ENCODE peak calls at places on chromosomes 4 and X, in ten cellular contexts. G is breast epithelium, X is spleen, T is esophagus squamous epithelium, V is tibial nerve, C is H9, M is right atrium auricular region, A is kidney, E is right lobe of liver, R is testis. N is an unnamed sample. For H3K9me3, the result is how much of the 10 kb centered on the place peaks cover.

GRCh38 chr4:94523617-94524016 is 71.9 kb downstream of the PDLIM5 start:
- DNase-seq in G (no peak), X (no peak), T (no peak), V (no peak), C (no peak), M (no peak), A (no peak), E (no peak), R (no peak), N (no peak)

GRCh38 chr4:133270021-133270570 is 121.0 kb downstream of the PCDH10 start:
- DNase-seq in G (no peak), X (no peak), T (no peak), V (no peak), C (no peak), M (no peak), A (no peak), E (no peak), R (no peak), N (no peak)

GRCh38 chr4:155972098-155972497 is 18.4 kb upstream of the CTSO start:
- DNase-seq in G (no peak), X (no peak), T (no peak), V (peak), C (peak), M (no peak), A (no peak), E (no peak), R (no peak), N (no peak)

GRCh38 chr4:183175631-183176232 is 76.7 kb downstream of the WWC2 start:
- DNase-seq in G (no peak), X (no peak), T (no peak), V (no peak), C (no peak), M (no peak), A (no peak), E (no peak), R (no peak), N (peak)

GRCh38 chr4:108171541-108172230 is 3.0 kb upstream of the LEF1 start:
- DNase-seq in G (no peak), X (peak), T (no peak), V (no peak), C (peak), M (no peak), A (no peak), E (no peak), R (peak), N (no peak)

GRCh38 chr4:1247811-1248261 is 1.1 kb downstream of the CTBP1 start:
- DNase-seq in G (no peak), X (no peak), T (no peak), V (no peak), C (peak), M (peak), A (peak), E (no peak), R (no peak), N (no peak)

GRCh38 chr4:132982151-132982550 is 166.9 kb upstream of the PCDH10 start:
- DNase-seq in G (no peak), X (no peak), T (no peak), V (no peak), C (no peak), M (no peak), A (no peak), E (no peak), R (no peak), N (no peak)

GRCh38 chr4:86582453-86582852 is 11.7 kb upstream of the PTPN13 start:
- DNase-seq in G (no peak), X (no peak), T (no peak), V (no peak), C (no peak), M (no peak), A (no peak), E (no peak), R (no peak), N (no peak)

GRCh38 chr4:76087007-76087769 is 12.7 kb downstream of the ART3 start:
- DNase-seq in G (peak), X (no peak), T (no peak), V (peak), C (peak), M (no peak), A (peak), E (peak), R (peak), N (peak)

GRCh38 chrX:101803451-101803850 is 128.4 kb downstream of the ZMAT1 start:
- DNase-seq in G (no peak), X (no peak), T (no peak), V (peak), C (no peak), M (no peak), A (no peak), E (no peak), R (no peak), N (no peak)

GRCh38 chr4:159484861-159485260 is 382.0 kb downstream of the RAPGEF2 start:
- DNase-seq in G (no peak), X (no peak), T (no peak), V (no peak), C (no peak), M (no peak), A (no peak), E (no peak), R (no peak), N (no peak)

GRCh38 chr4:159483110-159483509 is 380.2 kb downstream of the RAPGEF2 start:
- DNase-seq in G (no peak), X (no peak), T (no peak), V (no peak), C (no peak), M (no peak), A (no peak), E (no peak), R (no peak), N (no peak)

GRCh38 chr4:159481936-159482335 is 379.1 kb downstream of the RAPGEF2 start:
- DNase-seq in G (no peak), X (no peak), T (no peak), V (no peak), C (no peak), M (no peak), A (no peak), E (no peak), R (no peak), N (no peak)

GRCh38 chr4:159484049-159484448 is 381.2 kb downstream of the RAPGEF2 start:
- DNase-seq in G (no peak), X (no peak), T (no peak), V (no peak), C (no peak), M (no peak), A (no peak), E (no peak), R (no peak), N (no peak)

DNA sequence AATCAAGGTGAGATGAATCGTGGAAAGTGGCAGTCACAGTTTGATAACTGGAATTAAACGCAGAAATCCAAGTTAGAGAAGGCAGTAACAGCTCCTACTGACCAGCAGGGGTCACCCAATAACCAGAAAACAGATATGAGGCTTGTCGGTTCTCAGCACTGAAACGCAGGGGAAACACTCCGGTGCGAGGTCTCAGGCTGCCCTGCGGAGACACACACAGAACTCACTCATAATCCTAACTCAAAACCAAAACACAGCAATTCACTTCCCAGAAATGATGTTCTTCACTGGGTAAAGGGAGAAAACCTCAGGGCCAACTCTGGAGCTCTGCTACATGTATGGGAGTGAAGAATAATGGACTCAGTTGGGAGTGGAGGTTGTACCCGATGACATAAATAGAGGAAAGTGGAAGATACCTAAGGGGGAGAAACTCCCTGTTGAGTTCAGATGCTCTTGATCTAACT is 384.4 kb downstream of the RAPGEF2 start:
- DNase-seq in G (peak), X (no peak), T (no peak), V (peak), C (peak), M (no peak), A (no peak), E (peak), R (peak), N (peak)
- TF ChIP-seq CTCF in G (peak), X (peak), T (peak), V (peak), C (peak), M (peak), A (peak), E (peak), R (peak), N (peak)

GRCh38 chr4:173748353-173748752 is 218.3 kb upstream of the HAND2 start:
- DNase-seq in G (no peak), X (no peak), T (no peak), V (no peak), C (no peak), M (no peak), A (no peak), E (no peak), R (no peak), N (no peak)
- H3K9me3 ChIP-seq in G (under half), X (under half), T (under half), V (under half), C (under half), M (under half), A (under half), E (under half), R (under half), N (under half)

GRCh38 chrX:151722241-151722846 is 6.5 kb downstream of the FATE1 start:
- DNase-seq in G (no peak), X (peak), T (no peak), V (no peak), C (peak), M (no peak), A (peak), E (peak), R (no peak), N (no peak)
- TF ChIP-seq CTCF in G (no peak), X (no peak), T (peak), V (peak), C (peak), M (no peak), A (no peak), E (no peak), R (no peak), N (peak)

DNA sequence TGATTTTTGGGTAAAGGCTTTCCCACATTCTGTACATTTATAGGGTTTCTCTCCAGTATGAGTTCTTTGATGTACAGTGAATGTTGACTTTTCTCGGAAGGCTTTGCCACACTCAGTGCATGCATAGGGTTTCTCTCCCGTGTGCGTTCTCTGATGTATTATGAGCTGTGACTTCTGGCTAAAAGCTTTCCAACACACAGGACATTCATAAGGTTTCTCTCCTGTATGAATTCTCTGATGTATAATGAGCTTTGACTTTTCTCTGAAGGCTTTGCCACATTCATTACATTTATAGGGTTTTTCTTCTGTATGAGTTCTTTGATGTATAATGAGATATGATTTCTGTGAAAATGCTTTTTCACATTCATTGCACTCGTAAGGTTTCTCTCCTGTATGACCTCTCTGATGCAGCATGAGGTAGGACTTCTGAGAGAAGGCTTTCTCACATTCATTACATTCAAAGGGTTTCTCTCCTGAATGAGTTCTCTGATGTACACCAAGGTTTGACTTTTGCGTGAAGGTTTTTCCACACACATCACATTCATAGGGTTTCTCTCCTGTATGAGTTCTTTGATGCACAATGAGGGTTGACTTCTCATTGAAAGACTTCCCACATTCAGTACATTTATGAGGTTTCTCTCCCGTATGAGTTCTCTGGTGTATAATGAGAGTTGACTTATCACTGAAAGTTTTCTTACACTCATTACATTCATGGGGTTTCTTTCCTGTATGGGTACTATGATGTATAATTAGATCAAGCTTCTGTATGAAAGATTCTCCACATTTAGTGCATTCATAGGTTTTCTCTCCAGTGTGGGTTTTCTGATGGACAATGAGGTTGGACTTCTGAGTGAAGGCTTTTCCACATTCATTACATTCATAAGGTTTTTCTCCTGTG is 27.3 kb downstream of the ZNF182 start:
- DNase-seq in G (no peak), X (no peak), T (no peak), V (no peak), C (no peak), M (no peak), A (no peak), E (no peak), R (no peak), N (no peak)
- H3K9me3 ChIP-seq in G (half or more), X (half or more), T (half or more), V (half or more), C (half or more), M (under half), A (under half), E (under half), R (under half), N (under half)

GRCh38 chr4:53614616-53615015 is 23.3 kb upstream of the LNX1 start:
- DNase-seq in G (no peak), X (no peak), T (no peak), V (no peak), C (peak), M (no peak), A (no peak), E (no peak), R (no peak), N (no peak)
- TF ChIP-seq CTCF in G (no peak), X (no peak), T (peak), V (no peak), C (peak), M (no peak), A (no peak), E (peak), R (no peak), N (peak)

GRCh38 chrX:48705876-48706275 is 9.3 kb downstream of the SUV39H1 start:
- DNase-seq in G (no peak), X (peak), T (no peak), V (no peak), C (no peak), M (no peak), A (no peak), E (no peak), R (no peak), N (no peak)

GRCh38 chrX:48702032-48702431 is 5.5 kb downstream of the SUV39H1 start:
- DNase-seq in G (no peak), X (peak), T (no peak), V (no peak), C (no peak), M (no peak), A (no peak), E (no peak), R (no peak), N (no peak)

GRCh38 chrX:48703228-48703627 is 6.7 kb downstream of the SUV39H1 start:
- DNase-seq in G (no peak), X (no peak), T (no peak), V (no peak), C (no peak), M (no peak), A (no peak), E (no peak), R (peak), N (no peak)

GRCh38 chrX:48702716-48703115 is 6.2 kb downstream of the SUV39H1 start:
- DNase-seq in G (no peak), X (peak), T (no peak), V (no peak), C (no peak), M (no peak), A (no peak), E (no peak), R (no peak), N (no peak)

GRCh38 chrX:48703642-48704481 is 7.3 kb downstream of the SUV39H1 start:
- DNase-seq in G (peak), X (peak), T (no peak), V (no peak), C (no peak), M (no peak), A (no peak), E (no peak), R (no peak), N (no peak)
- H3K9me3 ChIP-seq in G (under half), X (under half), T (under half), V (under half), C (under half), M (under half), A (under half), E (under half), R (under half), N (under half)

GRCh38 chr4:88659061-88659889 is 38.4 kb downstream of the NAP1L5 start:
- DNase-seq in G (peak), X (no peak), T (no peak), V (peak), C (peak), M (peak), A (no peak), E (peak), R (peak), N (peak)
- TF ChIP-seq CTCF in G (peak), X (peak), T (peak), V (peak), C (peak), M (peak), A (peak), E (peak), R (peak), N (peak)

GRCh38 chrX:85611926-85612325 is 232.5 kb upstream of the POF1B start:
- DNase-seq in G (no peak), X (no peak), T (no peak), V (no peak), C (no peak), M (no peak), A (no peak), E (no peak), R (no peak), N (no peak)
- H3K9me3 ChIP-seq in G (under half), X (under half), T (under half), V (under half), C (under half), M (under half), A (under half), E (under half), R (under half), N (under half)

DNA sequence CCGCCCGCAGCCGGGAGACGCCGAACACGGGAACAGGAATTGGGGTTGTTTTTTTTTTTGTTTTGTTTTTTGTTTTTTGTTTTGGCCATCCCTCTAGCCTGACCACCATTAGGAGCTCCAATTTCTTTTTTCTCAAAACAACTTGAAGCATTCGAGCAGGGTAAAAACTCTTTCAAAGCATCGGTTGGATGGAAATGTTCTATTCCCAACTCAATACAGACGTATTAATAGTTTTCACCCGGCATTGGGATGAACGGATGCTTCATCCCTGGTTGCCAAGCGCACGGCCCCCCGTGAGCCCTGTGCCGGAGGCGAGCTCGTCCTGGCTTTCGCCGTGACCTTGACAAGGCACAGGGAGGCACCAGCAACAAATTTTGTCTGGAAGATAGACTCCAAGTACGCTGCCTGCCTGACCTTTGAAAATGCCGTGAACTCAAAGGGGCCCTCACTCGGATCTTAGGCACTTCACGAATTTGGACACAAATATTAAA is 352 bp upstream of the MAP3K15 start:
- DNase-seq in G (no peak), X (peak), T (no peak), V (no peak), C (no peak), M (no peak), A (no peak), E (no peak), R (no peak), N (no peak)
- TF ChIP-seq CTCF in G (no peak), X (peak), T (no peak), V (no peak), C (no peak), M (no peak), A (peak), E (no peak), R (no peak), N (no peak)

N was measured in AG04450.